ENCODE peak calls at places on chromosomes 16 and 17, in seven cellular contexts. One of them, this sample, is unnamed.

GRCh38 chr17:57554826-57555635 is 190.1 kb downstream of the CCDC182 start:
- DNase-seq in T-helper 17 cell: no peak
- DNase-seq in activated naive CD4-positive, alpha-beta T cell treated with Interleukin-2 at 50 U/mL for 16 hours: no peak
- DNase-seq in AG08395: no peak
- DNase-seq in stimulated activated CD8-positive, alpha-beta memory T cell treated with anti-CD3 and anti-CD28 coated beads, Interleukin-4, amount 100 ng/mL, for 1 hour: no peak
- DNase-seq in NCI-H2081: no peak
- DNase-seq in dermis microvascular lymphatic vessel endothelial cell: no peak
- DNase-seq in this sample: no peak

GRCh38 chr17:78129385-78130079 is 977 bp upstream of the TMC6 start:
- DNase-seq in T-helper 17 cell: no peak
- DNase-seq in activated naive CD4-positive, alpha-beta T cell treated with Interleukin-2 at 50 U/mL for 16 hours: peak
- DNase-seq in AG08395: no peak
- DNase-seq in stimulated activated CD8-positive, alpha-beta memory T cell treated with anti-CD3 and anti-CD28 coated beads, Interleukin-4, amount 100 ng/mL, for 1 hour: no peak
- DNase-seq in NCI-H2081: no peak
- DNase-seq in dermis microvascular lymphatic vessel endothelial cell: no peak
- DNase-seq in this sample: no peak

GRCh38 chr17:82371333-82372062 is at the start of gene UTS2R:
- DNase-seq in T-helper 17 cell: no peak
- DNase-seq in activated naive CD4-positive, alpha-beta T cell treated with Interleukin-2 at 50 U/mL for 16 hours: no peak
- DNase-seq in AG08395: no peak
- DNase-seq in stimulated activated CD8-positive, alpha-beta memory T cell treated with anti-CD3 and anti-CD28 coated beads, Interleukin-4, amount 100 ng/mL, for 1 hour: no peak
- DNase-seq in NCI-H2081: no peak
- DNase-seq in dermis microvascular lymphatic vessel endothelial cell: no peak
- DNase-seq in this sample: no peak

GRCh38 chr16:67198238-67198734 is 645 bp upstream of the ELMO3 start:
- DNase-seq in T-helper 17 cell: no peak
- DNase-seq in activated naive CD4-positive, alpha-beta T cell treated with Interleukin-2 at 50 U/mL for 16 hours: no peak
- DNase-seq in AG08395: peak
- DNase-seq in stimulated activated CD8-positive, alpha-beta memory T cell treated with anti-CD3 and anti-CD28 coated beads, Interleukin-4, amount 100 ng/mL, for 1 hour: no peak
- DNase-seq in NCI-H2081: no peak
- DNase-seq in dermis microvascular lymphatic vessel endothelial cell: no peak
- DNase-seq in this sample: no peak

GRCh38 chr17:36507266-36507665 is 20.8 kb downstream of the ZNHIT3 start:
- DNase-seq in T-helper 17 cell: no peak
- DNase-seq in activated naive CD4-positive, alpha-beta T cell treated with Interleukin-2 at 50 U/mL for 16 hours: no peak
- DNase-seq in AG08395: no peak
- DNase-seq in stimulated activated CD8-positive, alpha-beta memory T cell treated with anti-CD3 and anti-CD28 coated beads, Interleukin-4, amount 100 ng/mL, for 1 hour: no peak
- DNase-seq in NCI-H2081: no peak
- DNase-seq in dermis microvascular lymphatic vessel endothelial cell: no peak
- DNase-seq in this sample: no peak

GRCh38 chr16:30166202-30166902 is 17.1 kb upstream of the CORO1A start:
- DNase-seq in T-helper 17 cell: no peak
- DNase-seq in activated naive CD4-positive, alpha-beta T cell treated with Interleukin-2 at 50 U/mL for 16 hours: no peak
- DNase-seq in AG08395: no peak
- DNase-seq in stimulated activated CD8-positive, alpha-beta memory T cell treated with anti-CD3 and anti-CD28 coated beads, Interleukin-4, amount 100 ng/mL, for 1 hour: no peak
- DNase-seq in NCI-H2081: no peak
- DNase-seq in dermis microvascular lymphatic vessel endothelial cell: no peak
- DNase-seq in this sample: no peak

GRCh38 chr16:48972236-48972635 is 309.4 kb downstream of the CBLN1 start:
- DNase-seq in T-helper 17 cell: no peak
- DNase-seq in activated naive CD4-positive, alpha-beta T cell treated with Interleukin-2 at 50 U/mL for 16 hours: no peak
- DNase-seq in AG08395: no peak
- DNase-seq in stimulated activated CD8-positive, alpha-beta memory T cell treated with anti-CD3 and anti-CD28 coated beads, Interleukin-4, amount 100 ng/mL, for 1 hour: no peak
- DNase-seq in NCI-H2081: no peak
- DNase-seq in dermis microvascular lymphatic vessel endothelial cell: no peak
- DNase-seq in this sample: no peak

GRCh38 chr17:31371511-31372097 is 19.9 kb upstream of the RAB11FIP4 start:
- DNase-seq in T-helper 17 cell: no peak
- DNase-seq in activated naive CD4-positive, alpha-beta T cell treated with Interleukin-2 at 50 U/mL for 16 hours: no peak
- DNase-seq in AG08395: no peak
- DNase-seq in stimulated activated CD8-positive, alpha-beta memory T cell treated with anti-CD3 and anti-CD28 coated beads, Interleukin-4, amount 100 ng/mL, for 1 hour: no peak
- DNase-seq in NCI-H2081: no peak
- DNase-seq in dermis microvascular lymphatic vessel endothelial cell: no peak
- DNase-seq in this sample: no peak

GRCh38 chr16:51849715-51850114 is 697.2 kb downstream of the TOX3 start:
- DNase-seq in T-helper 17 cell: no peak
- DNase-seq in activated naive CD4-positive, alpha-beta T cell treated with Interleukin-2 at 50 U/mL for 16 hours: no peak
- DNase-seq in AG08395: no peak
- DNase-seq in stimulated activated CD8-positive, alpha-beta memory T cell treated with anti-CD3 and anti-CD28 coated beads, Interleukin-4, amount 100 ng/mL, for 1 hour: no peak
- DNase-seq in NCI-H2081: no peak
- DNase-seq in dermis microvascular lymphatic vessel endothelial cell: no peak
- DNase-seq in this sample: no peak

GRCh38 chr17:40340327-40340726 is 24.2 kb downstream of the GJD3 start:
- DNase-seq in T-helper 17 cell: no peak
- DNase-seq in activated naive CD4-positive, alpha-beta T cell treated with Interleukin-2 at 50 U/mL for 16 hours: no peak
- DNase-seq in AG08395: no peak
- DNase-seq in stimulated activated CD8-positive, alpha-beta memory T cell treated with anti-CD3 and anti-CD28 coated beads, Interleukin-4, amount 100 ng/mL, for 1 hour: no peak
- DNase-seq in NCI-H2081: no peak
- DNase-seq in dermis microvascular lymphatic vessel endothelial cell: no peak
- DNase-seq in this sample: no peak

GRCh38 chr16:86337581-86338402 is 172.5 kb upstream of the FOXF1 start:
- DNase-seq in T-helper 17 cell: no peak
- DNase-seq in activated naive CD4-positive, alpha-beta T cell treated with Interleukin-2 at 50 U/mL for 16 hours: no peak
- DNase-seq in AG08395: no peak
- DNase-seq in stimulated activated CD8-positive, alpha-beta memory T cell treated with anti-CD3 and anti-CD28 coated beads, Interleukin-4, amount 100 ng/mL, for 1 hour: no peak
- DNase-seq in NCI-H2081: no peak
- DNase-seq in dermis microvascular lymphatic vessel endothelial cell: no peak
- DNase-seq in this sample: no peak

GRCh38 chr17:62754696-62755095 is 53.4 kb downstream of the MARCHF10 start:
- DNase-seq in T-helper 17 cell: no peak
- DNase-seq in activated naive CD4-positive, alpha-beta T cell treated with Interleukin-2 at 50 U/mL for 16 hours: no peak
- DNase-seq in AG08395: no peak
- DNase-seq in stimulated activated CD8-positive, alpha-beta memory T cell treated with anti-CD3 and anti-CD28 coated beads, Interleukin-4, amount 100 ng/mL, for 1 hour: no peak
- DNase-seq in NCI-H2081: no peak
- DNase-seq in dermis microvascular lymphatic vessel endothelial cell: no peak
- DNase-seq in this sample: no peak

GRCh38 chr17:29160253-29160652 is 19.9 kb downstream of the MYO18A start:
- DNase-seq in T-helper 17 cell: no peak
- DNase-seq in activated naive CD4-positive, alpha-beta T cell treated with Interleukin-2 at 50 U/mL for 16 hours: no peak
- DNase-seq in AG08395: no peak
- DNase-seq in stimulated activated CD8-positive, alpha-beta memory T cell treated with anti-CD3 and anti-CD28 coated beads, Interleukin-4, amount 100 ng/mL, for 1 hour: no peak
- DNase-seq in NCI-H2081: no peak
- DNase-seq in dermis microvascular lymphatic vessel endothelial cell: no peak
- DNase-seq in this sample: no peak

GRCh38 chr16:57447142-57447962 is at the start of the genes CIAPIN1 and COQ9:
- DNase-seq in T-helper 17 cell: peak
- DNase-seq in activated naive CD4-positive, alpha-beta T cell treated with Interleukin-2 at 50 U/mL for 16 hours: peak
- DNase-seq in AG08395: peak
- DNase-seq in stimulated activated CD8-positive, alpha-beta memory T cell treated with anti-CD3 and anti-CD28 coated beads, Interleukin-4, amount 100 ng/mL, for 1 hour: peak
- DNase-seq in NCI-H2081: peak
- DNase-seq in dermis microvascular lymphatic vessel endothelial cell: peak
- DNase-seq in this sample: peak

GRCh38 chr16:8924214-8924613 is 39.5 kb downstream of the USP7 start:
- DNase-seq in T-helper 17 cell: no peak
- DNase-seq in activated naive CD4-positive, alpha-beta T cell treated with Interleukin-2 at 50 U/mL for 16 hours: no peak
- DNase-seq in AG08395: no peak
- DNase-seq in stimulated activated CD8-positive, alpha-beta memory T cell treated with anti-CD3 and anti-CD28 coated beads, Interleukin-4, amount 100 ng/mL, for 1 hour: no peak
- DNase-seq in NCI-H2081: no peak
- DNase-seq in dermis microvascular lymphatic vessel endothelial cell: no peak
- DNase-seq in this sample: no peak

GRCh38 chr17:45197108-45197507 is 24.6 kb upstream of the FMNL1 start:
- DNase-seq in T-helper 17 cell: no peak
- DNase-seq in activated naive CD4-positive, alpha-beta T cell treated with Interleukin-2 at 50 U/mL for 16 hours: no peak
- DNase-seq in AG08395: no peak
- DNase-seq in stimulated activated CD8-positive, alpha-beta memory T cell treated with anti-CD3 and anti-CD28 coated beads, Interleukin-4, amount 100 ng/mL, for 1 hour: no peak
- DNase-seq in NCI-H2081: no peak
- DNase-seq in dermis microvascular lymphatic vessel endothelial cell: no peak
- DNase-seq in this sample: no peak

GRCh38 chr17:31052187-31052889 is 42.4 kb upstream of the NF1 start:
- DNase-seq in T-helper 17 cell: no peak
- DNase-seq in activated naive CD4-positive, alpha-beta T cell treated with Interleukin-2 at 50 U/mL for 16 hours: no peak
- DNase-seq in AG08395: peak
- DNase-seq in stimulated activated CD8-positive, alpha-beta memory T cell treated with anti-CD3 and anti-CD28 coated beads, Interleukin-4, amount 100 ng/mL, for 1 hour: no peak
- DNase-seq in NCI-H2081: no peak
- DNase-seq in dermis microvascular lymphatic vessel endothelial cell: no peak
- DNase-seq in this sample: peak

GRCh38 chr16:3599121-3599520 is 12.3 kb downstream of the SLX4 start:
- DNase-seq in T-helper 17 cell: no peak
- DNase-seq in activated naive CD4-positive, alpha-beta T cell treated with Interleukin-2 at 50 U/mL for 16 hours: no peak
- DNase-seq in AG08395: no peak
- DNase-seq in stimulated activated CD8-positive, alpha-beta memory T cell treated with anti-CD3 and anti-CD28 coated beads, Interleukin-4, amount 100 ng/mL, for 1 hour: no peak
- DNase-seq in NCI-H2081: no peak
- DNase-seq in dermis microvascular lymphatic vessel endothelial cell: no peak
- DNase-seq in this sample: no peak

GRCh38 chr17:72984145-72984924 is 108.2 kb downstream of the SLC39A11 start:
- DNase-seq in T-helper 17 cell: no peak
- DNase-seq in activated naive CD4-positive, alpha-beta T cell treated with Interleukin-2 at 50 U/mL for 16 hours: no peak
- DNase-seq in AG08395: peak
- DNase-seq in stimulated activated CD8-positive, alpha-beta memory T cell treated with anti-CD3 and anti-CD28 coated beads, Interleukin-4, amount 100 ng/mL, for 1 hour: no peak
- DNase-seq in NCI-H2081: no peak
- DNase-seq in dermis microvascular lymphatic vessel endothelial cell: no peak
- DNase-seq in this sample: no peak

GRCh38 chr16:3480901-3481695 is 14.2 kb downstream of the C16orf90 start:
- DNase-seq in T-helper 17 cell: no peak
- DNase-seq in activated naive CD4-positive, alpha-beta T cell treated with Interleukin-2 at 50 U/mL for 16 hours: no peak
- DNase-seq in AG08395: no peak
- DNase-seq in stimulated activated CD8-positive, alpha-beta memory T cell treated with anti-CD3 and anti-CD28 coated beads, Interleukin-4, amount 100 ng/mL, for 1 hour: no peak
- DNase-seq in NCI-H2081: no peak
- DNase-seq in dermis microvascular lymphatic vessel endothelial cell: no peak
- DNase-seq in this sample: no peak

GRCh38 chr17:67050066-67050465 is 5.7 kb downstream of the CACNG1 start:
- DNase-seq in T-helper 17 cell: no peak
- DNase-seq in activated naive CD4-positive, alpha-beta T cell treated with Interleukin-2 at 50 U/mL for 16 hours: no peak
- DNase-seq in AG08395: no peak
- DNase-seq in stimulated activated CD8-positive, alpha-beta memory T cell treated with anti-CD3 and anti-CD28 coated beads, Interleukin-4, amount 100 ng/mL, for 1 hour: no peak
- DNase-seq in NCI-H2081: no peak
- DNase-seq in dermis microvascular lymphatic vessel endothelial cell: no peak
- DNase-seq in this sample: no peak

GRCh38 chr16:77408607-77409006 is 26.2 kb downstream of the ADAMTS18 start:
- DNase-seq in T-helper 17 cell: no peak
- DNase-seq in activated naive CD4-positive, alpha-beta T cell treated with Interleukin-2 at 50 U/mL for 16 hours: no peak
- DNase-seq in AG08395: no peak
- DNase-seq in stimulated activated CD8-positive, alpha-beta memory T cell treated with anti-CD3 and anti-CD28 coated beads, Interleukin-4, amount 100 ng/mL, for 1 hour: no peak
- DNase-seq in NCI-H2081: no peak
- DNase-seq in dermis microvascular lymphatic vessel endothelial cell: no peak
- DNase-seq in this sample: no peak

GRCh38 chr16:79993810-79994209 is 393.3 kb upstream of the MAF start:
- DNase-seq in T-helper 17 cell: no peak
- DNase-seq in activated naive CD4-positive, alpha-beta T cell treated with Interleukin-2 at 50 U/mL for 16 hours: no peak
- DNase-seq in AG08395: no peak
- DNase-seq in stimulated activated CD8-positive, alpha-beta memory T cell treated with anti-CD3 and anti-CD28 coated beads, Interleukin-4, amount 100 ng/mL, for 1 hour: no peak
- DNase-seq in NCI-H2081: no peak
- DNase-seq in dermis microvascular lymphatic vessel endothelial cell: no peak
- DNase-seq in this sample: no peak

GRCh38 chr16:17125671-17126070 is 345.1 kb downstream of the XYLT1 start:
- DNase-seq in T-helper 17 cell: no peak
- DNase-seq in activated naive CD4-positive, alpha-beta T cell treated with Interleukin-2 at 50 U/mL for 16 hours: no peak
- DNase-seq in AG08395: peak
- DNase-seq in stimulated activated CD8-positive, alpha-beta memory T cell treated with anti-CD3 and anti-CD28 coated beads, Interleukin-4, amount 100 ng/mL, for 1 hour: no peak
- DNase-seq in NCI-H2081: no peak
- DNase-seq in dermis microvascular lymphatic vessel endothelial cell: no peak
- DNase-seq in this sample: no peak

GRCh38 chr17:82213251-82214011 is 789 bp upstream of the CCDC57 start:
- DNase-seq in T-helper 17 cell: peak
- DNase-seq in activated naive CD4-positive, alpha-beta T cell treated with Interleukin-2 at 50 U/mL for 16 hours: peak
- DNase-seq in AG08395: peak
- DNase-seq in stimulated activated CD8-positive, alpha-beta memory T cell treated with anti-CD3 and anti-CD28 coated beads, Interleukin-4, amount 100 ng/mL, for 1 hour: no peak
- DNase-seq in NCI-H2081: peak
- DNase-seq in dermis microvascular lymphatic vessel endothelial cell: no peak
- DNase-seq in this sample: peak

GRCh38 chr17:71378036-71378435 is 742.8 kb upstream of the SOX9 start:
- DNase-seq in T-helper 17 cell: no peak
- DNase-seq in activated naive CD4-positive, alpha-beta T cell treated with Interleukin-2 at 50 U/mL for 16 hours: no peak
- DNase-seq in AG08395: peak
- DNase-seq in stimulated activated CD8-positive, alpha-beta memory T cell treated with anti-CD3 and anti-CD28 coated beads, Interleukin-4, amount 100 ng/mL, for 1 hour: no peak
- DNase-seq in NCI-H2081: no peak
- DNase-seq in dermis microvascular lymphatic vessel endothelial cell: no peak
- DNase-seq in this sample: no peak

GRCh38 chr16:68362952-68363846 is 52.4 kb downstream of the PRMT7 start:
- DNase-seq in T-helper 17 cell: no peak
- DNase-seq in activated naive CD4-positive, alpha-beta T cell treated with Interleukin-2 at 50 U/mL for 16 hours: no peak
- DNase-seq in AG08395: no peak
- DNase-seq in stimulated activated CD8-positive, alpha-beta memory T cell treated with anti-CD3 and anti-CD28 coated beads, Interleukin-4, amount 100 ng/mL, for 1 hour: no peak
- DNase-seq in NCI-H2081: no peak
- DNase-seq in dermis microvascular lymphatic vessel endothelial cell: no peak
- DNase-seq in this sample: no peak

This sample was measured in ascending aorta.